ENCODE peak calls at places on chromosome 9, in eight cellular contexts. One of them, this sample, is unnamed.
A peak's percentile ranks its signal among the peaks of the same experiment; 100 is the strongest.

GRCh38 chr9:36023260-36024048 is 13.3 kb upstream of the RECK start:
- DNase-seq in stimulated activated CD8-positive, alpha-beta memory T cell treated with anti-CD3 and anti-CD28 coated beads, Interleukin-2, amount 100 ng/mL, for 1 hour: peak; percentile 8
- DNase-seq in stimulated activated naive CD8-positive, alpha-beta T cell treated with anti-CD3 and anti-CD28 coated beads, Interleukin-15, Interleukin-2, amounts not matched to agents 100 U/mL and 50 U/mL, for 24 hours: peak; percentile 65
- DNase-seq in NCI-H510A treated with DMSO at 0.1 percent for 48 hours: peak; percentile 13
- DNase-seq in EH: peak; percentile 76
- DNase-seq in C1 segment of cervical spinal cord: peak; percentile 1
- DNase-seq in H7: peak; percentile 67
- DNase-seq in ureter: peak; percentile 74
- DNase-seq in this sample: peak; percentile 31

GRCh38 chr9:126538550-126538949 is 75.2 kb upstream of the LMX1B start:
- DNase-seq in H7: no peak
- DNase-seq in NCI-H510A treated with DMSO at 0.1 percent for 48 hours: no peak
- DNase-seq in stimulated activated naive CD8-positive, alpha-beta T cell treated with anti-CD3 and anti-CD28 coated beads, Interleukin-15, Interleukin-2, amounts not matched to agents 100 U/mL and 50 U/mL, for 24 hours: no peak
- DNase-seq in C1 segment of cervical spinal cord: no peak
- DNase-seq in stimulated activated CD8-positive, alpha-beta memory T cell treated with anti-CD3 and anti-CD28 coated beads, Interleukin-2, amount 100 ng/mL, for 1 hour: no peak
- DNase-seq in ureter: no peak
- DNase-seq in EH: no peak
- DNase-seq in this sample: no peak

GRCh38 chr9:35645736-35646582 is 4.8 kb downstream of the SIT1 start:
- DNase-seq in ureter: no peak
- DNase-seq in C1 segment of cervical spinal cord: no peak
- DNase-seq in EH: no peak
- DNase-seq in stimulated activated CD8-positive, alpha-beta memory T cell treated with anti-CD3 and anti-CD28 coated beads, Interleukin-2, amount 100 ng/mL, for 1 hour: no peak
- DNase-seq in H7: peak; percentile 90
- DNase-seq in stimulated activated naive CD8-positive, alpha-beta T cell treated with anti-CD3 and anti-CD28 coated beads, Interleukin-15, Interleukin-2, amounts not matched to agents 100 U/mL and 50 U/mL, for 24 hours: no peak
- DNase-seq in NCI-H510A treated with DMSO at 0.1 percent for 48 hours: peak; percentile 39
- DNase-seq in this sample: no peak

GRCh38 chr9:3508531-3509374 is 17.0 kb downstream of the RFX3 start:
- DNase-seq in stimulated activated naive CD8-positive, alpha-beta T cell treated with anti-CD3 and anti-CD28 coated beads, Interleukin-15, Interleukin-2, amounts not matched to agents 100 U/mL and 50 U/mL, for 24 hours: no peak
- DNase-seq in stimulated activated CD8-positive, alpha-beta memory T cell treated with anti-CD3 and anti-CD28 coated beads, Interleukin-2, amount 100 ng/mL, for 1 hour: no peak
- DNase-seq in EH: peak; percentile 18
- DNase-seq in H7: no peak
- DNase-seq in NCI-H510A treated with DMSO at 0.1 percent for 48 hours: peak; percentile 60
- DNase-seq in C1 segment of cervical spinal cord: no peak
- DNase-seq in ureter: no peak
- DNase-seq in this sample: no peak

GRCh38 chr9:121367651-121368510 is 2.2 kb downstream of the STOM start:
- DNase-seq in ureter: no peak
- DNase-seq in stimulated activated CD8-positive, alpha-beta memory T cell treated with anti-CD3 and anti-CD28 coated beads, Interleukin-2, amount 100 ng/mL, for 1 hour: no peak
- DNase-seq in H7: no peak
- DNase-seq in stimulated activated naive CD8-positive, alpha-beta T cell treated with anti-CD3 and anti-CD28 coated beads, Interleukin-15, Interleukin-2, amounts not matched to agents 100 U/mL and 50 U/mL, for 24 hours: no peak
- DNase-seq in EH: peak; percentile 73
- DNase-seq in C1 segment of cervical spinal cord: no peak
- DNase-seq in NCI-H510A treated with DMSO at 0.1 percent for 48 hours: no peak
- DNase-seq in this sample: no peak

GRCh38 chr9:113436753-113437515 is 26.4 kb downstream of the C9orf43 start:
- DNase-seq in stimulated activated CD8-positive, alpha-beta memory T cell treated with anti-CD3 and anti-CD28 coated beads, Interleukin-2, amount 100 ng/mL, for 1 hour: no peak
- DNase-seq in NCI-H510A treated with DMSO at 0.1 percent for 48 hours: no peak
- DNase-seq in ureter: no peak
- DNase-seq in EH: peak; percentile 77
- DNase-seq in H7: no peak
- DNase-seq in C1 segment of cervical spinal cord: no peak
- DNase-seq in stimulated activated naive CD8-positive, alpha-beta T cell treated with anti-CD3 and anti-CD28 coated beads, Interleukin-15, Interleukin-2, amounts not matched to agents 100 U/mL and 50 U/mL, for 24 hours: no peak
- DNase-seq in this sample: no peak

GRCh38 chr9:114314256-114314867 is 8.5 kb upstream of the ORM1 start:
- DNase-seq in stimulated activated CD8-positive, alpha-beta memory T cell treated with anti-CD3 and anti-CD28 coated beads, Interleukin-2, amount 100 ng/mL, for 1 hour: no peak
- DNase-seq in H7: no peak
- DNase-seq in NCI-H510A treated with DMSO at 0.1 percent for 48 hours: no peak
- DNase-seq in ureter: peak; percentile 17
- DNase-seq in stimulated activated naive CD8-positive, alpha-beta T cell treated with anti-CD3 and anti-CD28 coated beads, Interleukin-15, Interleukin-2, amounts not matched to agents 100 U/mL and 50 U/mL, for 24 hours: no peak
- DNase-seq in C1 segment of cervical spinal cord: no peak
- DNase-seq in EH: no peak
- DNase-seq in this sample: no peak

GRCh38 chr9:131422241-131422792 is 28.4 kb downstream of the PRRC2B start:
- DNase-seq in stimulated activated naive CD8-positive, alpha-beta T cell treated with anti-CD3 and anti-CD28 coated beads, Interleukin-15, Interleukin-2, amounts not matched to agents 100 U/mL and 50 U/mL, for 24 hours: no peak
- DNase-seq in NCI-H510A treated with DMSO at 0.1 percent for 48 hours: peak; percentile 84
- DNase-seq in C1 segment of cervical spinal cord: no peak
- DNase-seq in EH: no peak
- DNase-seq in stimulated activated CD8-positive, alpha-beta memory T cell treated with anti-CD3 and anti-CD28 coated beads, Interleukin-2, amount 100 ng/mL, for 1 hour: no peak
- DNase-seq in H7: peak; percentile 42
- DNase-seq in ureter: no peak
- DNase-seq in this sample: no peak

GRCh38 chr9:118362596-118362995 is 658.4 kb downstream of the TLR4 start:
- DNase-seq in ureter: no peak
- DNase-seq in stimulated activated naive CD8-positive, alpha-beta T cell treated with anti-CD3 and anti-CD28 coated beads, Interleukin-15, Interleukin-2, amounts not matched to agents 100 U/mL and 50 U/mL, for 24 hours: no peak
- DNase-seq in C1 segment of cervical spinal cord: no peak
- DNase-seq in stimulated activated CD8-positive, alpha-beta memory T cell treated with anti-CD3 and anti-CD28 coated beads, Interleukin-2, amount 100 ng/mL, for 1 hour: no peak
- DNase-seq in NCI-H510A treated with DMSO at 0.1 percent for 48 hours: no peak
- DNase-seq in EH: no peak
- DNase-seq in H7: no peak
- DNase-seq in this sample: no peak

GRCh38 chr9:89884356-89885083 is 279.7 kb downstream of the GADD45G start:
- DNase-seq in NCI-H510A treated with DMSO at 0.1 percent for 48 hours: no peak
- DNase-seq in C1 segment of cervical spinal cord: no peak
- DNase-seq in stimulated activated naive CD8-positive, alpha-beta T cell treated with anti-CD3 and anti-CD28 coated beads, Interleukin-15, Interleukin-2, amounts not matched to agents 100 U/mL and 50 U/mL, for 24 hours: no peak
- DNase-seq in stimulated activated CD8-positive, alpha-beta memory T cell treated with anti-CD3 and anti-CD28 coated beads, Interleukin-2, amount 100 ng/mL, for 1 hour: no peak
- DNase-seq in EH: no peak
- DNase-seq in H7: no peak
- DNase-seq in ureter: peak; percentile 29
- DNase-seq in this sample: no peak

GRCh38 chr9:36991516-36992134 is 42.4 kb downstream of the PAX5 start:
- DNase-seq in NCI-H510A treated with DMSO at 0.1 percent for 48 hours: peak; percentile 15
- DNase-seq in EH: peak; percentile 18
- DNase-seq in stimulated activated CD8-positive, alpha-beta memory T cell treated with anti-CD3 and anti-CD28 coated beads, Interleukin-2, amount 100 ng/mL, for 1 hour: no peak
- DNase-seq in H7: peak; percentile 89
- DNase-seq in ureter: no peak
- DNase-seq in stimulated activated naive CD8-positive, alpha-beta T cell treated with anti-CD3 and anti-CD28 coated beads, Interleukin-15, Interleukin-2, amounts not matched to agents 100 U/mL and 50 U/mL, for 24 hours: peak; percentile 72
- DNase-seq in C1 segment of cervical spinal cord: no peak
- DNase-seq in this sample: no peak

GRCh38 chr9:37511715-37512010 is 25.9 kb downstream of the POLR1E start:
- DNase-seq in C1 segment of cervical spinal cord: no peak
- DNase-seq in stimulated activated naive CD8-positive, alpha-beta T cell treated with anti-CD3 and anti-CD28 coated beads, Interleukin-15, Interleukin-2, amounts not matched to agents 100 U/mL and 50 U/mL, for 24 hours: no peak
- DNase-seq in stimulated activated CD8-positive, alpha-beta memory T cell treated with anti-CD3 and anti-CD28 coated beads, Interleukin-2, amount 100 ng/mL, for 1 hour: no peak
- DNase-seq in NCI-H510A treated with DMSO at 0.1 percent for 48 hours: no peak
- DNase-seq in ureter: no peak
- DNase-seq in EH: no peak
- DNase-seq in H7: no peak
- DNase-seq in this sample: no peak

GRCh38 chr9:84754896-84755295 is 85.4 kb downstream of the NTRK2 start:
- DNase-seq in EH: peak; percentile 55
- DNase-seq in C1 segment of cervical spinal cord: no peak
- DNase-seq in H7: no peak
- DNase-seq in NCI-H510A treated with DMSO at 0.1 percent for 48 hours: no peak
- DNase-seq in stimulated activated CD8-positive, alpha-beta memory T cell treated with anti-CD3 and anti-CD28 coated beads, Interleukin-2, amount 100 ng/mL, for 1 hour: no peak
- DNase-seq in ureter: no peak
- DNase-seq in stimulated activated naive CD8-positive, alpha-beta T cell treated with anti-CD3 and anti-CD28 coated beads, Interleukin-15, Interleukin-2, amounts not matched to agents 100 U/mL and 50 U/mL, for 24 hours: no peak
- DNase-seq in this sample: no peak

GRCh38 chr9:92328225-92328624 is 2.5 kb downstream of the CENPP start:
- DNase-seq in stimulated activated naive CD8-positive, alpha-beta T cell treated with anti-CD3 and anti-CD28 coated beads, Interleukin-15, Interleukin-2, amounts not matched to agents 100 U/mL and 50 U/mL, for 24 hours: no peak
- DNase-seq in ureter: no peak
- DNase-seq in C1 segment of cervical spinal cord: no peak
- DNase-seq in EH: peak; percentile 61
- DNase-seq in NCI-H510A treated with DMSO at 0.1 percent for 48 hours: no peak
- DNase-seq in H7: peak; percentile 26
- DNase-seq in stimulated activated CD8-positive, alpha-beta memory T cell treated with anti-CD3 and anti-CD28 coated beads, Interleukin-2, amount 100 ng/mL, for 1 hour: no peak
- DNase-seq in this sample: no peak

GRCh38 chr9:101449071-101449721 is 13.6 kb upstream of the ALDOB start:
- DNase-seq in ureter: peak; percentile 56
- DNase-seq in NCI-H510A treated with DMSO at 0.1 percent for 48 hours: peak; percentile 92
- DNase-seq in EH: peak; percentile 75
- DNase-seq in C1 segment of cervical spinal cord: peak; percentile 48
- DNase-seq in stimulated activated naive CD8-positive, alpha-beta T cell treated with anti-CD3 and anti-CD28 coated beads, Interleukin-15, Interleukin-2, amounts not matched to agents 100 U/mL and 50 U/mL, for 24 hours: peak; percentile 68
- DNase-seq in H7: peak; percentile 92
- DNase-seq in stimulated activated CD8-positive, alpha-beta memory T cell treated with anti-CD3 and anti-CD28 coated beads, Interleukin-2, amount 100 ng/mL, for 1 hour: peak; percentile 17
- DNase-seq in this sample: peak; percentile 40

GRCh38 chr9:136191549-136192286 is 13.2 kb downstream of the LHX3 start:
- DNase-seq in C1 segment of cervical spinal cord: no peak
- DNase-seq in NCI-H510A treated with DMSO at 0.1 percent for 48 hours: no peak
- DNase-seq in stimulated activated CD8-positive, alpha-beta memory T cell treated with anti-CD3 and anti-CD28 coated beads, Interleukin-2, amount 100 ng/mL, for 1 hour: no peak
- DNase-seq in EH: no peak
- DNase-seq in H7: peak; percentile 76
- DNase-seq in stimulated activated naive CD8-positive, alpha-beta T cell treated with anti-CD3 and anti-CD28 coated beads, Interleukin-15, Interleukin-2, amounts not matched to agents 100 U/mL and 50 U/mL, for 24 hours: no peak
- DNase-seq in ureter: no peak
- DNase-seq in this sample: no peak

GRCh38 chr9:16246785-16247184 is 623.7 kb downstream of the BNC2 start:
- DNase-seq in ureter: no peak
- DNase-seq in H7: no peak
- DNase-seq in stimulated activated CD8-positive, alpha-beta memory T cell treated with anti-CD3 and anti-CD28 coated beads, Interleukin-2, amount 100 ng/mL, for 1 hour: no peak
- DNase-seq in C1 segment of cervical spinal cord: no peak
- DNase-seq in stimulated activated naive CD8-positive, alpha-beta T cell treated with anti-CD3 and anti-CD28 coated beads, Interleukin-15, Interleukin-2, amounts not matched to agents 100 U/mL and 50 U/mL, for 24 hours: no peak
- DNase-seq in EH: peak; percentile 36
- DNase-seq in NCI-H510A treated with DMSO at 0.1 percent for 48 hours: no peak
- DNase-seq in this sample: no peak

GRCh38 chr9:119398350-119398749 is 29.1 kb upstream of the BRINP1 start:
- DNase-seq in NCI-H510A treated with DMSO at 0.1 percent for 48 hours: no peak
- DNase-seq in EH: no peak
- DNase-seq in stimulated activated naive CD8-positive, alpha-beta T cell treated with anti-CD3 and anti-CD28 coated beads, Interleukin-15, Interleukin-2, amounts not matched to agents 100 U/mL and 50 U/mL, for 24 hours: no peak
- DNase-seq in C1 segment of cervical spinal cord: no peak
- DNase-seq in ureter: no peak
- DNase-seq in stimulated activated CD8-positive, alpha-beta memory T cell treated with anti-CD3 and anti-CD28 coated beads, Interleukin-2, amount 100 ng/mL, for 1 hour: no peak
- DNase-seq in H7: no peak
- DNase-seq in this sample: no peak

GRCh38 chr9:77022783-77023440 is 3.5 kb downstream of the FOXB2 start:
- DNase-seq in C1 segment of cervical spinal cord: no peak
- DNase-seq in NCI-H510A treated with DMSO at 0.1 percent for 48 hours: no peak
- DNase-seq in stimulated activated naive CD8-positive, alpha-beta T cell treated with anti-CD3 and anti-CD28 coated beads, Interleukin-15, Interleukin-2, amounts not matched to agents 100 U/mL and 50 U/mL, for 24 hours: no peak
- DNase-seq in ureter: no peak
- DNase-seq in EH: no peak
- DNase-seq in stimulated activated CD8-positive, alpha-beta memory T cell treated with anti-CD3 and anti-CD28 coated beads, Interleukin-2, amount 100 ng/mL, for 1 hour: no peak
- DNase-seq in H7: peak; percentile 88
- DNase-seq in this sample: no peak

GRCh38 chr9:83247732-83248131 is 184.8 kb upstream of the RASEF start:
- DNase-seq in stimulated activated naive CD8-positive, alpha-beta T cell treated with anti-CD3 and anti-CD28 coated beads, Interleukin-15, Interleukin-2, amounts not matched to agents 100 U/mL and 50 U/mL, for 24 hours: no peak
- DNase-seq in ureter: no peak
- DNase-seq in EH: no peak
- DNase-seq in H7: no peak
- DNase-seq in NCI-H510A treated with DMSO at 0.1 percent for 48 hours: no peak
- DNase-seq in stimulated activated CD8-positive, alpha-beta memory T cell treated with anti-CD3 and anti-CD28 coated beads, Interleukin-2, amount 100 ng/mL, for 1 hour: no peak
- DNase-seq in C1 segment of cervical spinal cord: no peak
- DNase-seq in this sample: no peak

GRCh38 chr9:127931092-127931881 is 710 bp upstream of the PIP5KL1 start:
- DNase-seq in C1 segment of cervical spinal cord: no peak
- DNase-seq in NCI-H510A treated with DMSO at 0.1 percent for 48 hours: peak; percentile 90
- DNase-seq in H7: no peak
- DNase-seq in EH: peak; percentile 83
- DNase-seq in ureter: no peak
- DNase-seq in stimulated activated CD8-positive, alpha-beta memory T cell treated with anti-CD3 and anti-CD28 coated beads, Interleukin-2, amount 100 ng/mL, for 1 hour: no peak
- DNase-seq in stimulated activated naive CD8-positive, alpha-beta T cell treated with anti-CD3 and anti-CD28 coated beads, Interleukin-15, Interleukin-2, amounts not matched to agents 100 U/mL and 50 U/mL, for 24 hours: peak; percentile 33
- DNase-seq in this sample: peak; percentile 87

GRCh38 chr9:126108240-126108639 is 218.4 kb upstream of the MVB12B start:
- DNase-seq in C1 segment of cervical spinal cord: no peak
- DNase-seq in EH: peak; percentile 42
- DNase-seq in stimulated activated naive CD8-positive, alpha-beta T cell treated with anti-CD3 and anti-CD28 coated beads, Interleukin-15, Interleukin-2, amounts not matched to agents 100 U/mL and 50 U/mL, for 24 hours: no peak
- DNase-seq in H7: peak; percentile 75
- DNase-seq in NCI-H510A treated with DMSO at 0.1 percent for 48 hours: no peak
- DNase-seq in ureter: no peak
- DNase-seq in stimulated activated CD8-positive, alpha-beta memory T cell treated with anti-CD3 and anti-CD28 coated beads, Interleukin-2, amount 100 ng/mL, for 1 hour: no peak
- DNase-seq in this sample: no peak

GRCh38 chr9:108894225-108894997 is 32.3 kb downstream of the ACTL7A start:
- DNase-seq in ureter: no peak
- DNase-seq in stimulated activated naive CD8-positive, alpha-beta T cell treated with anti-CD3 and anti-CD28 coated beads, Interleukin-15, Interleukin-2, amounts not matched to agents 100 U/mL and 50 U/mL, for 24 hours: no peak
- DNase-seq in stimulated activated CD8-positive, alpha-beta memory T cell treated with anti-CD3 and anti-CD28 coated beads, Interleukin-2, amount 100 ng/mL, for 1 hour: no peak
- DNase-seq in NCI-H510A treated with DMSO at 0.1 percent for 48 hours: no peak
- DNase-seq in EH: no peak
- DNase-seq in H7: no peak
- DNase-seq in C1 segment of cervical spinal cord: no peak
- DNase-seq in this sample: no peak

GRCh38 chr9:125418404-125418803 is 156.8 kb downstream of the GAPVD1 start:
- DNase-seq in ureter: no peak
- DNase-seq in H7: no peak
- DNase-seq in C1 segment of cervical spinal cord: no peak
- DNase-seq in stimulated activated CD8-positive, alpha-beta memory T cell treated with anti-CD3 and anti-CD28 coated beads, Interleukin-2, amount 100 ng/mL, for 1 hour: no peak
- DNase-seq in NCI-H510A treated with DMSO at 0.1 percent for 48 hours: no peak
- DNase-seq in EH: peak; percentile 33
- DNase-seq in stimulated activated naive CD8-positive, alpha-beta T cell treated with anti-CD3 and anti-CD28 coated beads, Interleukin-15, Interleukin-2, amounts not matched to agents 100 U/mL and 50 U/mL, for 24 hours: no peak
- DNase-seq in this sample: no peak